ENCODE peak calls at places on chromosomes 7 and 10, in four cellular contexts. W, Y, X and V are unnamed samples.

GRCh38 chr7:44288811-44289340 is 36.5 kb downstream of the CAMK2B start:
- DNase-seq in W (peak), Y (peak), X (peak), V (no peak)

GRCh38 chr10:30387646-30388243 is 38.7 kb upstream of the MTPAP start:
- DNase-seq in W (no peak), Y (no peak), X (no peak), V (no peak)

GRCh38 chr10:42875792-42876191 is 93.2 kb downstream of the BMS1 start:
- DNase-seq in W (no peak), Y (no peak), X (peak), V (peak)

GRCh38 chr10:79322616-79323566 is 24.4 kb upstream of the PPIF start:
- DNase-seq in W (peak), Y (peak), X (peak), V (peak)

GRCh38 chr10:127715249-127715648 is 21.7 kb upstream of the FOXI2 start:
- DNase-seq in W (no peak), Y (no peak), X (no peak), V (no peak)

GRCh38 chr7:28666144-28666543 is 253.8 kb downstream of the CREB5 start:
- DNase-seq in W (no peak), Y (no peak), X (no peak), V (no peak)

GRCh38 chr7:88942815-88943501 is 147.4 kb upstream of the TEX47 start:
- DNase-seq in W (no peak), Y (no peak), X (no peak), V (no peak)

GRCh38 chr10:112713411-112713810 is 236.6 kb upstream of the TCF7L2 start:
- DNase-seq in W (no peak), Y (no peak), X (no peak), V (no peak)

GRCh38 chr7:69599879-69600764 is 1.8 kb downstream of the AUTS2 start:
- DNase-seq in W (no peak), Y (peak), X (no peak), V (no peak)

GRCh38 chr10:600234-600633 is 89.2 kb downstream of the DIP2C start:
- DNase-seq in W (no peak), Y (no peak), X (no peak), V (peak)

GRCh38 chr10:601356-601963 is 88.0 kb downstream of the DIP2C start:
- DNase-seq in W (no peak), Y (no peak), X (no peak), V (peak)

GRCh38 chr10:598415-599170 is 90.9 kb downstream of the DIP2C start:
- DNase-seq in W (no peak), Y (no peak), X (peak), V (no peak)

GRCh38 chr10:600876-601275 is 88.6 kb downstream of the DIP2C start:
- DNase-seq in W (peak), Y (no peak), X (no peak), V (peak)

DNA sequence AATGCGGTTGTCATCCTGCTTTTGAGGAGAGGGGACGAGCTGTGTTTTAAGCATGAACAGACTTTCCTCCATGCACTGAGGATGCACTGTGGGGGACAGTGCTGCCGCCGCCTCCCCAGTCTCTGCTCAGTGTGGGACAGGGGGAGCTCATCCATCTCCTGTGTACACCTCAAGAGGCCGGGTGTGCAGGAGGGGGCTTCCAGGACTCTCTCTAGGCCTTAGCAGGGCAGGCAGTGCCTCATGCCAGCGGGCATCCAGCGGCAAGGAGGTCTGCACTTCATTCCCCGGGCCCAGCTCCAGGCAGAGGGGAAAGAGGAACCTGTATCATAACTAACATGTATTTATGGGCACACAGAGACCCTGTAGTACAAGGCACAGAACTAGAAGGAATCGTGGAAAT is 89.7 kb downstream of the DIP2C start:
- DNase-seq in W (no peak), Y (no peak), X (no peak), V (no peak)
- H3K27ac ChIP-seq in W (no peak), Y (no peak), X (no peak), V (no peak)

GRCh38 chr10:50384839-50385238 is 133.5 kb upstream of the ASAH2 start:
- DNase-seq in W (no peak), Y (no peak), X (no peak), V (no peak)
- H3K27ac ChIP-seq in W (no peak), Y (no peak), X (no peak), V (no peak)

GRCh38 chr10:5434017-5434753 is 21.8 kb downstream of the NET1 start:
- DNase-seq in W (no peak), Y (no peak), X (no peak), V (no peak)
- H3K27ac ChIP-seq in W (no peak), Y (no peak), X (no peak), V (no peak)

DNA sequence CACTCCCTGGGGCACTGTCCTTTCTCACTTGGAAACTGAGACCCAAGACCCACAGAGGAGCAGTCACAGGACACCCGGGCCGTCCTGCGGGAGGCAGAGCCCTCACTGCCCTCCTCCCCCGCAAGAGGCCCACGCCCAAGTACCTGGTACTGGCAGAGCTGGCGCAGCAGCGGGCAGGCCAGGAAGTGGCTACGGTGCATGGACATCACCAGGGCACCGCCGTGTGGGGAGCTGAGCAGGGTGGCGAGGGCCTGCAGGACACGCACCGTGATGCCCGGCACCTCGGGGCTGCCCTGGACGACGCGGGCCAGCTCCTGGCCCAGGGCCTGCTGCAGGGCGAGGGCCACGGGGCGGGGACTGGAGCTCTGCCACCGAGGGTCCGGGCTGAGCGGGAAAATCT is 20.0 kb upstream of the MICALL2 start:
- DNase-seq in W (no peak), Y (no peak), X (no peak), V (no peak)
- H3K27ac ChIP-seq in W (no peak), Y (no peak), X (no peak), V (no peak)

GRCh38 chr10:99965700-99966099 is 44.0 kb downstream of the DNMBP start:
- DNase-seq in W (no peak), Y (no peak), X (no peak), V (no peak)
- H3K27ac ChIP-seq in W (no peak), Y (peak), X (no peak), V (no peak)

GRCh38 chr7:25731881-25732240 is 420.1 kb upstream of the NFE2L3 start:
- DNase-seq in W (no peak), Y (no peak), X (no peak), V (no peak)
- H3K27ac ChIP-seq in W (no peak), Y (peak), X (no peak), V (no peak)

DNA sequence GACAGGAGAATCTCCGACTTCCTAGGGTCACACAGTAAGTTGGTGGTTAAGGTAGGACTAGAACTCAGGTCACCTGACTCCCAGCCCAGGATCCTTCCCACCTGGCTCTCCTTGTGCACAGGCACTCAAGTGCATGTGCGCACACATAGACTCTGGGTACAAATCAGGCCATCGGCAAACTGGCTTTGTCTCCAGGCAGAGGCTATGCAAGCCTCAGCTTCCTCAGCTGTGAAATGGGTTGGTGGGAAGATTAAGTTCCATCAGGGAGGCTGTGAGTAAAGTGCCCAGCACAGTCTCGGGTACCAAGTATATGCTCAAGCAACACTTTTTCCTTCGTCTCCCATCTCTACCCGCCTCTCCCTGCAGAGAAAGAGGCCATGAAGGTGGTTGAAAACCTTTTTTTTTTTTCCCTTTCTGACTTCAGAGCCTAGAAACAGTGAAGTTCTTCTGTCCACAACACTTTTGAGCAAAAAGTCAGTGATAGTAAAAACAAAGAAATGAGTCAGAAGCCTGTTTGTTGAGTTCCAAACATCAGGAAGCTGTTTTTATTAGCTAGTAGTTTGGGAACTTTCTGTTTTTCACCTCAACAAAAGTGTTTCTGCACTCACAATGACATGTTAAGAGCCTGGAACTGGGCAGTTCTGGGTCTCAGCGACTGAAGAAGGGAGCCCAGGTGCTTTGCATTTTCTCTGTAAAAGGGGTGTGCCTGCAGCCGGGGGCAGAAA is 79.3 kb downstream of the NEURL1 start:
- DNase-seq in W (no peak), Y (no peak), X (no peak), V (no peak)
- H3K27ac ChIP-seq in W (no peak), Y (no peak), X (no peak), V (no peak)

GRCh38 chr10:87090779-87091178 is 3.9 kb downstream of the GLUD1 start:
- DNase-seq in W (no peak), Y (no peak), X (no peak), V (no peak)
- H3K27ac ChIP-seq in W (no peak), Y (no peak), X (no peak), V (peak)

DNA sequence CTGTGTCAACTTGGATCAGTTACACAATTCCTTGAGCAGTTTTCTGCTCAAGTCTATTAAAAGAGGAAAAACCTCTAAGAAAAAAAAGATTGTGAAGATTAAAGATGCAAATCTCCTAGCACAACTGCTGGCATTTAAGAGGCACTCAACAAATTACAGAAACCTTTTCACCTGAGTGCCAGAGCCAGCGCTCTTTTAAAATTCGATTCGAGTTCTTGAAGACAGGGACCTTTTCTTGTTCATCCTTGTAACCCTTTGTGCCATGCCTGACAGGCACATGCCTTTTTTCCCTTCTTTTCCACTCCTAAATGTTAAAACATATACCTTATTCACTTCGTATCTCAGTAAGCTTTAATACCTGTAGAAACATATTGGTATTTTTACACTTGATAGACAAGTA is 769 bp downstream of the NSUN6 start:
- DNase-seq in W (no peak), Y (no peak), X (no peak), V (no peak)
- H3K27ac ChIP-seq in W (peak), Y (peak), X (no peak), V (no peak)